ENCODE peak calls at places on chromosome 2, in six cellular contexts. One of them, this sample, is unnamed.
A peak's percentile ranks its signal among the peaks of the same experiment; 100 is the strongest.

GRCh38 chr2:238255146-238255545 is 15.3 kb upstream of the HES6 start:
- DNase-seq in KBM-7: no peak
- DNase-seq in EH: no peak
- DNase-seq in T-helper 9 cell: no peak
- DNase-seq in MCF 10A: no peak
- DNase-seq in activated CD8-positive, alpha-beta T cell treated with anti-CD3 and anti-CD28 coated beads for 36 hours: no peak
- DNase-seq in this sample: no peak

GRCh38 chr2:223585691-223586090 is 16.5 kb downstream of the SCG2 start:
- DNase-seq in EH: peak; percentile 29
- DNase-seq in activated CD8-positive, alpha-beta T cell treated with anti-CD3 and anti-CD28 coated beads for 36 hours: no peak
- DNase-seq in T-helper 9 cell: no peak
- DNase-seq in KBM-7: no peak
- DNase-seq in MCF 10A: peak; percentile 21
- DNase-seq in this sample: no peak

GRCh38 chr2:205673312-205673711 is 9.0 kb upstream of the NRP2 start:
- DNase-seq in MCF 10A: no peak
- DNase-seq in T-helper 9 cell: no peak
- DNase-seq in EH: no peak
- DNase-seq in activated CD8-positive, alpha-beta T cell treated with anti-CD3 and anti-CD28 coated beads for 36 hours: no peak
- DNase-seq in KBM-7: no peak
- DNase-seq in this sample: no peak

GRCh38 chr2:150486539-150487484 is 655 bp downstream of the RND3 start:
- DNase-seq in T-helper 9 cell: no peak
- DNase-seq in activated CD8-positive, alpha-beta T cell treated with anti-CD3 and anti-CD28 coated beads for 36 hours: no peak
- DNase-seq in EH: peak; percentile 50
- DNase-seq in MCF 10A: peak; percentile 73
- DNase-seq in KBM-7: no peak
- DNase-seq in this sample: peak; percentile 53

GRCh38 chr2:55418072-55418471 is 1.6 kb downstream of the CCDC88A start:
- DNase-seq in MCF 10A: no peak
- DNase-seq in KBM-7: no peak
- DNase-seq in EH: peak; percentile 45
- DNase-seq in T-helper 9 cell: no peak
- DNase-seq in activated CD8-positive, alpha-beta T cell treated with anti-CD3 and anti-CD28 coated beads for 36 hours: no peak
- DNase-seq in this sample: no peak

GRCh38 chr2:227479865-227480475 is 8.0 kb downstream of the AGFG1 start:
- DNase-seq in EH: peak; percentile 45
- DNase-seq in KBM-7: peak; percentile 57
- DNase-seq in MCF 10A: peak; percentile 63
- DNase-seq in T-helper 9 cell: no peak
- DNase-seq in activated CD8-positive, alpha-beta T cell treated with anti-CD3 and anti-CD28 coated beads for 36 hours: no peak
- DNase-seq in this sample: no peak

GRCh38 chr2:205682239-205683021 is at the start of gene NRP2:
- DNase-seq in KBM-7: peak; percentile 71
- DNase-seq in MCF 10A: peak; percentile 84
- DNase-seq in EH: peak; percentile 91
- DNase-seq in activated CD8-positive, alpha-beta T cell treated with anti-CD3 and anti-CD28 coated beads for 36 hours: peak; percentile 70
- DNase-seq in T-helper 9 cell: peak; percentile 6
- DNase-seq in this sample: peak; percentile 66

GRCh38 chr2:234993547-234993981 is 41.7 kb downstream of the SH3BP4 start:
- DNase-seq in KBM-7: no peak
- DNase-seq in EH: no peak
- DNase-seq in activated CD8-positive, alpha-beta T cell treated with anti-CD3 and anti-CD28 coated beads for 36 hours: no peak
- DNase-seq in MCF 10A: no peak
- DNase-seq in T-helper 9 cell: no peak
- DNase-seq in this sample: no peak